ENCODE peak calls at places on chromosomes 12 and 14, in ten cellular contexts. F, H, W, B, Z, G, Y, M, L and X are unnamed samples.
A peak's percentile ranks its signal among the peaks of the same experiment; 100 is the strongest.

GRCh38 chr12:9761407-9761736 is 671 bp upstream of the CD69 start:
- DNase-seq in F (no peak), H (no peak), W (peak; percentile 26), B (no peak), Z (no peak), G (no peak), Y (no peak), M (peak; percentile 36), L (no peak), X (no peak)

GRCh38 chr12:58509116-58509885 is 411.0 kb downstream of the LRIG3 start:
- DNase-seq in F (no peak), H (no peak), W (peak; percentile 64), B (no peak), Z (no peak), G (no peak), Y (no peak), M (peak; percentile 48), L (peak; percentile 64), X (no peak)

GRCh38 chr12:95547522-95548055 is 3.7 kb downstream of the USP44 start:
- DNase-seq in F (no peak), H (no peak), W (peak; percentile 36), B (no peak), Z (no peak), G (no peak), Y (no peak), M (peak; percentile 63), L (no peak), X (no peak)

GRCh38 chr12:107436376-107436775 is 249.2 kb upstream of the PWP1 start:
- DNase-seq in F (no peak), H (peak; percentile 43), W (peak; percentile 80), B (no peak), Z (no peak), G (no peak), Y (peak; percentile 43), M (peak; percentile 18), L (peak; percentile 97), X (no peak)

GRCh38 chr14:34227834-34228662 is 234.0 kb downstream of the SPTSSA start:
- DNase-seq in F (peak; percentile 55), H (peak; percentile 65), W (peak; percentile 73), B (peak; percentile 23), Z (peak; percentile 59), G (peak; percentile 16), Y (peak; percentile 22), M (peak; percentile 60), L (peak; percentile 65), X (peak; percentile 21)

GRCh38 chr12:51270847-51271518 is 768 bp upstream of the SMAGP start:
- DNase-seq in F (no peak), H (peak; percentile 51), W (peak; percentile 70), B (no peak), Z (no peak), G (no peak), Y (peak; percentile 87), M (peak; percentile 60), L (peak; percentile 90), X (no peak)

GRCh38 chr14:68777644-68778043 is 15.2 kb downstream of the ZFP36L1 start:
- DNase-seq in F (no peak), H (no peak), W (no peak), B (no peak), Z (no peak), G (no peak), Y (no peak), M (no peak), L (no peak), X (no peak)

GRCh38 chr14:70052990-70053389 is 135.8 kb downstream of the SLC8A3 start:
- DNase-seq in F (no peak), H (peak; percentile 27), W (peak; percentile 57), B (no peak), Z (no peak), G (no peak), Y (no peak), M (peak; percentile 16), L (peak; percentile 61), X (peak; percentile 7)

GRCh38 chr14:92362781-92363235 is 39.8 kb downstream of the SLC24A4 start:
- DNase-seq in F (peak; percentile 20), H (peak; percentile 40), W (no peak), B (no peak), Z (peak; percentile 37), G (no peak), Y (no peak), M (peak; percentile 7), L (no peak), X (no peak)

GRCh38 chr14:100592972-100593371 is 5.8 kb upstream of the BEGAIN start:
- DNase-seq in F (no peak), H (no peak), W (no peak), B (no peak), Z (no peak), G (no peak), Y (no peak), M (no peak), L (no peak), X (no peak)

GRCh38 chr14:101915871-101916815 is 48.2 kb upstream of the DYNC1H1 start:
- DNase-seq in F (no peak), H (no peak), W (no peak), B (no peak), Z (no peak), G (no peak), Y (no peak), M (no peak), L (no peak), X (no peak)

GRCh38 chr14:30375280-30375892 is 183.6 kb upstream of the G2E3 start:
- DNase-seq in F (peak; percentile 69), H (peak; percentile 77), W (peak; percentile 78), B (peak; percentile 21), Z (peak; percentile 11), G (peak; percentile 15), Y (peak; percentile 15), M (peak; percentile 59), L (peak; percentile 73), X (peak; percentile 23)

GRCh38 chr14:78202178-78202577 is 32.0 kb downstream of the NRXN3 start:
- DNase-seq in F (no peak), H (no peak), W (no peak), B (no peak), Z (no peak), G (no peak), Y (no peak), M (no peak), L (no peak), X (no peak)

GRCh38 chr12:122076743-122077495 is 1.6 kb upstream of the MLXIP start:
- DNase-seq in F (no peak), H (no peak), W (no peak), B (no peak), Z (no peak), G (no peak), Y (no peak), M (no peak), L (no peak), X (no peak)

GRCh38 chr12:103748875-103749274 is 92.2 kb downstream of the NT5DC3 start:
- DNase-seq in F (no peak), H (no peak), W (no peak), B (no peak), Z (no peak), G (no peak), Y (no peak), M (no peak), L (no peak), X (no peak)

GRCh38 chr14:64755661-64756265 is 51.5 kb downstream of the PLEKHG3 start:
- DNase-seq in F (no peak), H (no peak), W (no peak), B (peak; percentile 82), Z (no peak), G (no peak), Y (no peak), M (peak; percentile 55), L (peak; percentile 97), X (no peak)

GRCh38 chr12:51846911-51847829 is 1.3 kb downstream of the FIGNL2 start:
- DNase-seq in F (no peak), H (peak; percentile 79), W (no peak), B (peak; percentile 27), Z (no peak), G (no peak), Y (no peak), M (no peak), L (no peak), X (no peak)

GRCh38 chr12:108570743-108571603 is 8.6 kb downstream of the ISCU start:
- DNase-seq in F (peak; percentile 3), H (peak; percentile 45), W (peak; percentile 76), B (no peak), Z (peak; percentile 32), G (no peak), Y (no peak), M (peak; percentile 70), L (peak; percentile 38), X (no peak)

GRCh38 chr12:108594-108993 is 42.0 kb downstream of the IQSEC3 start:
- DNase-seq in F (peak; percentile 65), H (no peak), W (no peak), B (no peak), Z (no peak), G (no peak), Y (no peak), M (no peak), L (peak; percentile 4), X (no peak)

GRCh38 chr14:86602263-86602662 is 1072.3 kb downstream of the FLRT2 start:
- DNase-seq in F (no peak), H (no peak), W (no peak), B (no peak), Z (no peak), G (no peak), Y (no peak), M (no peak), L (no peak), X (no peak)

GRCh38 chr12:111773801-111774551 is 7.2 kb downstream of the ALDH2 start:
- DNase-seq in F (no peak), H (peak; percentile 42), W (peak; percentile 70), B (no peak), Z (peak; percentile 51), G (no peak), Y (peak; percentile 33), M (peak; percentile 100), L (peak; percentile 94), X (no peak)

GRCh38 chr14:79395061-79395460 is 816.2 kb downstream of the DIO2 start:
- DNase-seq in F (no peak), H (no peak), W (peak; percentile 73), B (no peak), Z (no peak), G (no peak), Y (no peak), M (peak; percentile 13), L (no peak), X (no peak)

GRCh38 chr14:32494566-32495434 is 165.7 kb downstream of the AKAP6 start:
- DNase-seq in F (no peak), H (no peak), W (peak; percentile 51), B (no peak), Z (no peak), G (no peak), Y (no peak), M (peak; percentile 40), L (no peak), X (no peak)

GRCh38 chr14:35333347-35333730 is 41.2 kb downstream of the PSMA6 start:
- DNase-seq in F (no peak), H (no peak), W (no peak), B (no peak), Z (no peak), G (no peak), Y (no peak), M (no peak), L (no peak), X (no peak)

GRCh38 chr14:29045237-29045636 is 278.6 kb downstream of the FOXG1 start:
- DNase-seq in F (no peak), H (no peak), W (no peak), B (no peak), Z (no peak), G (no peak), Y (no peak), M (no peak), L (no peak), X (no peak)

GRCh38 chr12:16076553-16076952 is 165.4 kb downstream of the DERA start:
- DNase-seq in F (peak; percentile 73), H (no peak), W (peak; percentile 41), B (no peak), Z (no peak), G (no peak), Y (no peak), M (peak; percentile 14), L (peak; percentile 63), X (no peak)

GRCh38 chr12:75994069-75994740 is 37.4 kb downstream of the PHLDA1 start:
- DNase-seq in F (no peak), H (no peak), W (no peak), B (no peak), Z (no peak), G (no peak), Y (no peak), M (no peak), L (no peak), X (no peak)

GRCh38 chr14:77523109-77523508 is 24.5 kb upstream of the ISM2 start:
- DNase-seq in F (no peak), H (no peak), W (no peak), B (no peak), Z (no peak), G (no peak), Y (no peak), M (no peak), L (no peak), X (no peak)